ENCODE peak calls at places on chromosomes 3 and 15, in six cellular contexts. N is MV-4-11; U is AML-193; O is stimulated activated CD4-positive, alpha-beta T cell treated with anti-CD3 and anti-CD28 coated beads, Interleukin-1b, Interleukin-23, amount 100 ng/mL, for 24 hours; T is amniotic stem cell; W is frontal cortex. K is an unnamed sample.

GRCh38 chr3:129973853-129974252 is 667 bp upstream of the TRH start:
- DNase-seq in N (no peak), U (no peak), O (no peak), T (no peak), W (no peak), K (no peak)

GRCh38 chr15:26439681-26440080 is 333.2 kb downstream of the GABRB3 start:
- DNase-seq in N (no peak), U (no peak), O (no peak), T (no peak), W (no peak), K (no peak)

GRCh38 chr15:69976366-69976994 is 121.2 kb downstream of the TLE3 start:
- DNase-seq in N (peak; percentile 40), U (peak; percentile 19), O (peak; percentile 30), T (peak; percentile 38), W (no peak), K (no peak)

GRCh38 chr3:100533176-100533575 is 40.8 kb downstream of the TMEM45A start:
- DNase-seq in N (no peak), U (no peak), O (no peak), T (no peak), W (no peak), K (no peak)

GRCh38 chr15:32119694-32120330 is 89.5 kb downstream of the CHRNA7 start:
- DNase-seq in N (no peak), U (no peak), O (no peak), T (no peak), W (no peak), K (no peak)

GRCh38 chr15:95932141-95932540 is 398.4 kb upstream of the NR2F2 start:
- DNase-seq in N (no peak), U (no peak), O (no peak), T (no peak), W (no peak), K (no peak)

GRCh38 chr3:18351823-18352744 is 73.1 kb downstream of the SATB1 start:
- DNase-seq in N (no peak), U (no peak), O (no peak), T (no peak), W (no peak), K (no peak)

GRCh38 chr3:13073042-13073906 is at the start of gene IQSEC1:
- DNase-seq in N (no peak), U (no peak), O (peak; percentile 67), T (no peak), W (peak; percentile 82), K (peak; percentile 93)

GRCh38 chr3:100634493-100635272 is 25.3 kb downstream of the ADGRG7 start:
- DNase-seq in N (peak; percentile 64), U (peak; percentile 54), O (no peak), T (no peak), W (no peak), K (no peak)

GRCh38 chr3:3200632-3201212 is 21.2 kb upstream of the CRBN start:
- DNase-seq in N (peak; percentile 47), U (peak; percentile 67), O (no peak), T (peak; percentile 41), W (peak; percentile 23), K (no peak)

GRCh38 chr3:71031914-71032521 is 551.5 kb downstream of the FOXP1 start:
- DNase-seq in N (no peak), U (no peak), O (no peak), T (no peak), W (no peak), K (no peak)

GRCh38 chr3:156818890-156819289 is 7.3 kb upstream of the LEKR1 start:
- DNase-seq in N (no peak), U (no peak), O (no peak), T (no peak), W (no peak), K (no peak)

GRCh38 chr3:120435621-120436020 is 15.2 kb downstream of the FSTL1 start:
- DNase-seq in N (no peak), U (no peak), O (no peak), T (no peak), W (no peak), K (no peak)

GRCh38 chr3:192879346-192880031 is 38.2 kb downstream of the MB21D2 start:
- DNase-seq in N (no peak), U (no peak), O (no peak), T (peak; percentile 74), W (no peak), K (no peak)

GRCh38 chr3:112127522-112128494 is 5.2 kb downstream of the GCSAM start:
- DNase-seq in N (peak; percentile 14), U (no peak), O (no peak), T (no peak), W (no peak), K (no peak)

GRCh38 chr15:66705277-66705927 is 3.4 kb downstream of the SMAD6 start:
- DNase-seq in N (peak; percentile 35), U (no peak), O (no peak), T (no peak), W (no peak), K (no peak)

GRCh38 chr3:143119974-143120715 is 574 bp downstream of the CHST2 start:
- DNase-seq in N (no peak), U (no peak), O (peak; percentile 14), T (no peak), W (peak; percentile 29), K (no peak)

GRCh38 chr3:56233742-56234141 is 234.5 kb downstream of the ERC2 start:
- DNase-seq in N (no peak), U (no peak), O (no peak), T (no peak), W (no peak), K (no peak)

GRCh38 chr3:51721062-51721745 is 14.3 kb downstream of the GRM2 start:
- DNase-seq in N (peak; percentile 47), U (no peak), O (no peak), T (no peak), W (no peak), K (no peak)

GRCh38 chr3:150545419-150546225 is 674 bp downstream of the SERP1 start:
- DNase-seq in N (no peak), U (peak; percentile 72), O (peak; percentile 19), T (no peak), W (no peak), K (no peak)

GRCh38 chr3:81947359-81947758 is 185.9 kb upstream of the GBE1 start:
- DNase-seq in N (no peak), U (no peak), O (no peak), T (no peak), W (no peak), K (no peak)

GRCh38 chr3:138118863-138119766 is 3.7 kb upstream of the DZIP1L start:
- DNase-seq in N (peak; percentile 44), U (peak; percentile 66), O (peak; percentile 42), T (peak; percentile 57), W (peak; percentile 64), K (peak; percentile 29)

GRCh38 chr3:129000742-129001100 is 383 bp upstream of the EFCC1 start:
- DNase-seq in N (no peak), U (no peak), O (no peak), T (no peak), W (no peak), K (no peak)

GRCh38 chr15:92809880-92810361 is 90.2 kb upstream of the CHD2 start:
- DNase-seq in N (peak; percentile 62), U (peak; percentile 51), O (no peak), T (peak; percentile 11), W (no peak), K (no peak)

GRCh38 chr3:11379238-11379823 is 107.1 kb downstream of the ATG7 start:
- DNase-seq in N (peak; percentile 20), U (peak; percentile 54), O (no peak), T (peak; percentile 37), W (peak; percentile 37), K (no peak)

GRCh38 chr3:98793971-98794370 is 30.8 kb downstream of the ST3GAL6 start:
- DNase-seq in N (no peak), U (no peak), O (no peak), T (no peak), W (no peak), K (no peak)

GRCh38 chr3:154510780-154511179 is 80.8 kb upstream of the GPR149 start:
- DNase-seq in N (no peak), U (no peak), O (no peak), T (no peak), W (no peak), K (no peak)

GRCh38 chr15:48426047-48426446 is 94.8 kb downstream of the DUT start:
- DNase-seq in N (no peak), U (no peak), O (no peak), T (no peak), W (no peak), K (no peak)

GRCh38 chr15:92306662-92307061 is 87.0 kb upstream of the ST8SIA2 start:
- DNase-seq in N (peak; percentile 22), U (no peak), O (no peak), T (no peak), W (no peak), K (no peak)

GRCh38 chr15:28094732-28095521 is 4.2 kb downstream of the OCA2 start:
- DNase-seq in N (no peak), U (no peak), O (no peak), T (no peak), W (no peak), K (no peak)

GRCh38 chr3:4884901-4885300 is 94.3 kb upstream of the BHLHE40 start:
- DNase-seq in N (no peak), U (no peak), O (no peak), T (no peak), W (no peak), K (no peak)

GRCh38 chr15:45854455-45855202 is 219.8 kb downstream of the SQOR start:
- DNase-seq in N (no peak), U (no peak), O (no peak), T (no peak), W (no peak), K (no peak)

GRCh38 chr3:186540444-186541226 is 3.5 kb downstream of the CRYGS start:
- DNase-seq in N (peak; percentile 49), U (peak; percentile 73), O (peak; percentile 71), T (peak; percentile 81), W (peak; percentile 49), K (no peak)

GRCh38 chr15:100999369-100999768 is 80.2 kb downstream of the LRRK1 start:
- DNase-seq in N (no peak), U (no peak), O (no peak), T (no peak), W (no peak), K (no peak)

GRCh38 chr3:42214064-42214463 is 51.9 kb downstream of the CCK start:
- DNase-seq in N (no peak), U (no peak), O (no peak), T (no peak), W (no peak), K (no peak)

K was measured in D721Med.